ENCODE peak calls at places on chromosome 21, in six cellular contexts. W is IMR-90, U is body of pancreas, Z is stomach, F is prostate gland, Y is H54. H is an unnamed sample.

GRCh38 chr21:32009263-32009662 is 136.4 kb downstream of the HUNK start:
- DNase-seq in U (no peak), Y (no peak), W (no peak), F (no peak), Z (no peak), H (no peak)

GRCh38 chr21:36359185-36359584 is 26.0 kb upstream of the CHAF1B start:
- DNase-seq in U (no peak), Z (no peak), F (no peak), W (no peak), Y (no peak), H (no peak)

GRCh38 chr21:33801424-33802405 is 113.9 kb downstream of the ATP5PO start:
- DNase-seq in W (peak), Y (peak), Z (peak), U (peak), F (peak), H (peak)

GRCh38 chr21:25313891-25314646 is 293.2 kb downstream of the MRPL39 start:
- DNase-seq in Z (no peak), W (peak), F (no peak), U (no peak), Y (no peak), H (no peak)

GRCh38 chr21:31514598-31514997 is 144.9 kb upstream of the SOD1 start:
- DNase-seq in Y (no peak), Z (no peak), F (peak), W (no peak), U (peak), H (no peak)

GRCh38 chr21:39053126-39053525 is 130.1 kb downstream of the PSMG1 start:
- DNase-seq in Z (no peak), U (no peak), Y (no peak), F (no peak), W (no peak), H (no peak)

GRCh38 chr21:34340062-34340461 is 23.7 kb upstream of the KCNE2 start:
- DNase-seq in F (no peak), U (no peak), Z (no peak), Y (no peak), W (no peak), H (no peak)

GRCh38 chr21:44758781-44759627 is 42.6 kb downstream of the UBE2G2 start:
- DNase-seq in Y (no peak), F (no peak), Z (peak), U (no peak), W (no peak), H (no peak)

GRCh38 chr21:39788383-39788782 is 43.4 kb downstream of the IGSF5 start:
- DNase-seq in Y (peak), U (peak), W (peak), F (peak), Z (peak), H (peak)

GRCh38 chr21:46039891-46040660 is 57.8 kb upstream of the COL6A2 start:
- DNase-seq in Z (no peak), U (no peak), Y (no peak), W (no peak), F (no peak), H (no peak)

GRCh38 chr21:46038341-46038829 is 56.8 kb downstream of the COL6A1 start:
- DNase-seq in F (no peak), U (no peak), W (no peak), Y (no peak), Z (no peak), H (no peak)

GRCh38 chr21:46041183-46041582 is 56.7 kb upstream of the COL6A2 start:
- DNase-seq in F (no peak), Z (no peak), Y (no peak), W (no peak), U (no peak), H (no peak)

GRCh38 chr21:46038871-46039397 is 57.4 kb downstream of the COL6A1 start:
- DNase-seq in U (peak), F (no peak), Z (no peak), W (peak), Y (peak), H (no peak)

GRCh38 chr21:46040707-46041106 is 57.2 kb upstream of the COL6A2 start:
- DNase-seq in Z (no peak), U (no peak), Y (no peak), F (no peak), W (no peak), H (no peak)
- TF ChIP-seq POLR2A in Z (no peak), U (no peak), Y (no peak), F (no peak), W (no peak), H (no peak)

DNA sequence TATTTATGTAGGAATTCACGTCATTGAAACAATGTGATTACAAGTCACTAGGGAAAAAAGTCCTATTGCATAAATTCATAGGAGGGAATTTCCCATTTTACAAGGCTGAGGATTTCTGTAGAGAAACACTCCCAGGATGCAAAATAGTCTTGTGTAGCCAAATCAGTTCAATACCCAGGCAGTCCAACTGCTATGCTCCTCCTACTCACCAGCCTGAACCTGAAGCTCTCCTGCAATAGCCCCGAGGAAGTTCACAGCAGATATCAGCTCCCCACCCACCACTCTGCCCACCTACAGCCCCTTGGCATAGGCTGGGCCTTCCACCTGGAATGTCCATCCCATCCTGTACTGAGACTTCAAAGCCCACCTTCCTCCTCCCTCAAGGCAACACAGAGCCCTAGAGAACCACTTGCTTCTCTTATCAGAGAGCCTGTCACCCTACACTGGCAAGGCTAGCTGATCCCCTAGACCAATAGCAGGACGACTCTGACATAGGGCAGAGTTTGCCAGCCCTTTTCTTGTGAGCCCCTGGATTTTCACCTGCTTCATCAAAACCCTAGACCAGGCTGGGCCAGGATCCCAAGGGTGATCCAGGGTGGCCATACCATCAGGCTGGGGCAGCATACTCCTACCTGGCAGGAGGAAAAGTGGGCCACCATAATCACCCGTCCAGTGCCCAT is 1.5 kb downstream of the LSS start:
- DNase-seq in Y (peak), W (peak), U (peak), Z (no peak), F (peak), H (no peak)
- TF ChIP-seq POLR2A in Y (no peak), W (peak), U (no peak), Z (no peak), F (no peak), H (no peak)

DNA sequence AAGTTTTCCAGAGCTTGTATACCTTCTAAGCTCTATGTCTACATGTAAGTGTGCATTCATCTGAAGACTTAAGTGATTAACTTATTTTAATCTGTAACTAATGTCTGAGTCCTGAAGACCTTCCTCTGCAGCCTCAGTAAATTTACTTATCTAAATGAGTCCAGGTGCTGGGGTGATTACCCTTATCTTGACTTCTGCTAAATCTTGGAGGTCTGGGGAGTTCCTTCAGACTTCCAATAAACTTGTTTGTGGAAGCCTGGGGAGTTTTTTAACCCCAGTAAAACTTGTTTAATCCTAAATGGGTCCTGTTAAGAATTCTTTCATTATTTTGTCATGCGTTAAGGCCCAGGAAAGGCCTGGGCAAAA is 37.0 kb downstream of the RSPH1 start:
- DNase-seq in Y (no peak), U (no peak), W (no peak), F (no peak), Z (no peak), H (no peak)
- TF ChIP-seq POLR2A in Y (no peak), U (no peak), W (no peak), F (no peak), Z (no peak), H (no peak)

DNA sequence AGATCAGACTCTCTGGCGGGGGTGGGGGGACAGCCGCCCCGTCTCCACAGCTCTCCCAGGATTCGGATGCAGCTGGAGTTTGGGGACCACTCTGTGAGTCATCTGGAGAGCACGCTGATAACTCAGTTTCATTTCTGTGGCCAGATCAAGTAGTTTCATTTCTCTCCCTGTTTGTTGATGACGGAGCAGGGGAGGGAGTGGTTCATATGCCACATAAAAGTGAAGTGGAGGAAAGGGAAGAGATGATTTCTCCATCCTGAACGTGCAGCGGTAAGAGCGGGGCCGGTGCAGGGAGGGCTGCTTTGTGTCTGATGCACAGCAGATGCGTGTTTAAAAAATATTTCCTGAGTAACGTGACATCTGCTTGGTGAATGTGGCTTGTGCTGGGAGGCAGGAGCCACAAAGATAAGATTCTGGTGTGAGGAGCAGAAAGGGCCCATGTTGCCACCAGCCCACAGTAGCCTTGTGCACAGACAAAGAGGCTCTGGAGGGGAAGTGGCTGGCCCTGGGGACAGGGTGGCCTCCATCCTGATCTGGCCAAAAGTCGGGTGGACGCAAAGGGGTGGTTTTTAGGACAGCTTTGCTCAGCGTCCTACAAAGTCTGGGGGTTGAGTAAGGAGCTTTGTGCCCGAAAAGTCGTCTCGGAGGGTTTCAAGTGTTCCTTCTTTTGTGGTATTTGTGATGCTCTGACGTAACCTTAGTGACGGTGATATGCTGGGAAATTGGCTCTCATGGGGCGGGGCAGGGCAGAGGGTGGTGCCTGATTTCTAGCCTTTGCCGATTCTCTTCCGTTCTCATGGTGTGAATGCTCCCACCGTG is at the start of gene MX2:
- DNase-seq in U (peak), W (peak), Z (peak), Y (peak), F (no peak), H (no peak)
- TF ChIP-seq POLR2A in U (peak), W (no peak), Z (no peak), Y (peak), F (peak), H (no peak)

DNA sequence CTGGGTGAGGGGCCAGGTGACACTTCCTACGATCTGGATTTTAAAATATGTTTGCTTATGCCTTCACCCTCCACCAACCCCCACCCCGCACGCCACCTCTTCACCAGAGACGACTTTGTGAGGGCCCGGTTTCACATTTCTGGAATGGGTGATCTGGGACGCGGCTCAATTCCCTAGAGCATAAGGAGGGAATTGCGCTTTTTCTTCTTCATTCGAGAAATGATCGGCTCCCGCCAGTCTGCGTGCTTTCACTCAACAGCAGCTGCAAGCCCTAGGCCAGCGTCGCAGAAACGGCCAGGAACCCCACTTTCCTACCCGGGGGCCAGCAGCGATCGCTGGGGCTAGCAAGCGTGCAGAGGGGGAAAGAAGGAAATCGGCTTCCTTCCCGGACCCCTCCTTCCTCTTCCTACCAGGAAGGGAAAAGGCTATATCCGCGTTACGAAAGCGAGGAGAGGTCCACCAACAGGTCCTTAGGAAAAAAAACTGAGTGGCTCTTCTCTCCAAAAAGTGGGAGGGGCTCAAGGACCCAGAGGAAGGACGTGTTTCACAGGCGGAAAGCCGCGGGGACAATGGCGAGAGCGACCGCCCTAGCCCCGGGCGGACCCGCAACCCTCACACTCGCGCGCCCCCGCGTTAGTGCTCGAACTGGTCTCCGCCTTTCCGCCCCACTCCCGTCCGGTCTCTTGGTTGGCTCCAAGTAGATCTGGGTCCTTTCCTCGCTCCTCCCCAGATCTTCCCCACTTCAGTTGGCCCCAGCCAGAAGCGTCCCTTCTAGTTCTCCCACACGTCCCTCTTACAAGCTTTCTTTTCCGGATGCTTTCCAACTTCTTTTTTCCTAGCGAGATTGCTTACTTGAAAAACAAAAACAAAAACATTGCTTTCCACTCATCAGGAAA is 1.1 kb upstream of the ADAMTS1 start:
- DNase-seq in F (peak), W (peak), Z (peak), U (peak), Y (peak), H (no peak)
- TF ChIP-seq POLR2A in F (peak), W (peak), Z (no peak), U (peak), Y (peak), H (no peak)

GRCh38 chr21:28953247-28953646 is 39.4 kb downstream of the LTN1 start:
- DNase-seq in Z (no peak), F (no peak), W (no peak), U (no peak), Y (no peak), H (no peak)

GRCh38 chr21:28949318-28949717 is 43.4 kb downstream of the LTN1 start:
- DNase-seq in Z (no peak), U (no peak), W (no peak), F (no peak), Y (no peak), H (no peak)

DNA sequence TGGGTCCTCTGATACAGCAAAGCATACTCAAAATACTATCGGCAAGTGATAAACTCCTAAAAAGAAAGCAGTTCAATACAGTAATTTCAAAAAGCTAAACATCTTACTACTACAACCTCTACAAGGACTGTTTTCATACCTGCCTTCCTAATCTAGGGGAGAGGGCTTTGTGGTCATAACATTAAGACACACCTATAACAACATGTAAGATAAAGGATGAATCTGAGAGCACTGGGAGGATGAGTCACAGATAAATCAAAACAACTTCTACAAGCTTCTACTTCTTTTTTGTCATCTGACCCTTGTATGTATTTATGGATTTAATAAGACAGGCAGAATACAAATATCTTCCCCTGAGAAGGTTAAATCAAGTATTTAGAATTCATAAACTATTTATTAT is 40.0 kb downstream of the LTN1 start:
- DNase-seq in W (peak), F (no peak), Z (no peak), Y (no peak), U (no peak), H (no peak)
- TF ChIP-seq POLR2A in W (no peak), F (no peak), Z (no peak), Y (no peak), U (no peak), H (no peak)

DNA sequence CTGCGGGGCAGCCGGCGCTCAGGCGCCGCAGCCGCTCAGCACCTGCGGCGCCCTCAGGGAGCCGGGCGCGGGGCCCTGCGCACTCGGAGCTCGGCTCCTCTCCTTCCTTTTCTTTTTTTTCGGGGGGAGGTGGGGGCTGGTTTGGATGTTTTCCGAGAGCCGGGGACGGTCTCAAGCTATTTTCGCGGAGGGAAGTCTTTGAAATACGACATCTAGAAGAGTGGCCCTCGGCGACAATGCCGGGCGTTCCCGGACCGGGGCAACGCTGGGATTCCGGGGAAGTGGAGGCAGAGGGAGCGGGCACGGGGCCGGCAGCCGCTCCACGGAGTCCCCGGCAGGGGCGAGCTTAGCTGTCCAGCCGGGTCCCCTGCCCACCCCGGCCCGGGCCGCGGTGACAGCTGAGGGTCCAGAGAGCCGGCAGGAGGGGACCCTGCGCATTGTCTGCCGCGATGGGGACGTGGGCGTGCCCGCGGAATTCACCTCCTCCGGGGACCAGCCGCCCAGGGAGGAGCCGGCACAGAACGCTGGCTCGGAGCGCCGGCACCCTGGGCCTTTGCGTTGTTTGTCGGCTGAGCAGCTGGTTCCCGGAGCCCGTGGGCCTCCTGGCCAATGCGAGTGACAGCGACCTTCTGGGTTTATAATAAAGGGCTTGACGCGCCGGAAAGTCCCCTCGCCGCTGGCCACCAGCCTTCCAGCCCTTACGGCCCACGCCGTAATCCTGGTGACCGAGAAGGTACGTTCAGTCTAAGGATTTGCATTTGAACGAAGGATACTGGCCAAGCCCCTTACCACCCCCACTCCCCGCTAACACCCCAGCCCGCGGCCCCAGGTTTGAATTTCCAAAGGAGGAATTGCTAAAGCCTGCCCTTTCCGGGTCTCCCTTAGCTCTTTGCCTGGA is 582 bp downstream of the SLC37A1 start:
- DNase-seq in U (peak), W (no peak), Z (peak), Y (no peak), F (no peak), H (no peak)
- TF ChIP-seq POLR2A in U (peak), W (no peak), Z (peak), Y (no peak), F (no peak), H (no peak)

GRCh38 chr21:37827878-37828277 is 88.4 kb downstream of the KCNJ6 start:
- DNase-seq in W (no peak), Y (no peak), Z (no peak), U (no peak), F (no peak), H (no peak)

GRCh38 chr21:37828515-37828914 is 87.7 kb downstream of the KCNJ6 start:
- DNase-seq in Z (no peak), F (no peak), Y (no peak), U (no peak), W (no peak), H (no peak)

GRCh38 chr21:37833301-37833700 is 83.0 kb downstream of the KCNJ6 start:
- DNase-seq in F (no peak), W (no peak), Z (no peak), U (no peak), Y (no peak), H (no peak)

GRCh38 chr21:37829043-37829442 is 87.2 kb downstream of the KCNJ6 start:
- DNase-seq in Y (no peak), W (no peak), U (no peak), Z (no peak), F (no peak), H (no peak)

GRCh38 chr21:37829447-37829846 is 86.8 kb downstream of the KCNJ6 start:
- DNase-seq in U (peak), W (peak), Z (peak), Y (peak), F (no peak), H (no peak)
- TF ChIP-seq POLR2A in U (no peak), W (no peak), Z (no peak), Y (no peak), F (no peak), H (no peak)